ENCODE peak calls at places on chromosomes 12 and 14, in four cellular contexts. R is Peyer's patch, I is left ventricle myocardium inferior, H is ascending aorta. Y is an unnamed sample.

GRCh38 chr12:34398706-34399630 is 376.7 kb downstream of the ALG10 start:
- DNase-seq in R (peak; percentile 26), I (peak; percentile 9), H (peak; percentile 54), Y (no peak)

GRCh38 chr12:130916251-130916911 is 37.3 kb upstream of the ADGRD1 start:
- DNase-seq in R (peak; percentile 62), I (peak; percentile 42), H (peak; percentile 67), Y (no peak)

GRCh38 chr12:6067152-6067916 is 57.1 kb downstream of the VWF start:
- DNase-seq in R (peak; percentile 59), I (no peak), H (no peak), Y (no peak)

GRCh38 chr12:131920902-131921840 is 7.9 kb upstream of the PUS1 start:
- DNase-seq in R (no peak), I (peak; percentile 58), H (no peak), Y (no peak)

GRCh38 chr14:69300601-69301221 is 40.8 kb downstream of the GALNT16 start:
- DNase-seq in R (no peak), I (no peak), H (peak; percentile 61), Y (no peak)

GRCh38 chr12:119180380-119181040 is 1.8 kb downstream of the HSPB8 start:
- DNase-seq in R (peak; percentile 64), I (no peak), H (peak; percentile 77), Y (no peak)

GRCh38 chr12:70609739-70610491 is 27.3 kb downstream of the PTPRB start:
- DNase-seq in R (peak; percentile 74), I (peak; percentile 61), H (peak; percentile 66), Y (no peak)

GRCh38 chr14:24876009-24876690 is 173.8 kb downstream of the STXBP6 start:
- DNase-seq in R (no peak), I (no peak), H (no peak), Y (no peak)

GRCh38 chr12:8817856-8818255 is 4.6 kb upstream of the A2ML1 start:
- DNase-seq in R (no peak), I (no peak), H (no peak), Y (no peak)

GRCh38 chr12:93827179-93827578 is 150.0 kb downstream of the CRADD start:
- DNase-seq in R (no peak), I (no peak), H (no peak), Y (no peak)

GRCh38 chr12:98817779-98818178 is 172.7 kb downstream of the APAF1 start:
- DNase-seq in R (no peak), I (no peak), H (no peak), Y (no peak)

GRCh38 chr12:21992823-21993222 is 51.6 kb upstream of the ABCC9 start:
- DNase-seq in R (peak; percentile 53), I (no peak), H (no peak), Y (no peak)

GRCh38 chr14:68666206-68666730 is 126.6 kb downstream of the ZFP36L1 start:
- DNase-seq in R (no peak), I (no peak), H (peak; percentile 33), Y (no peak)

GRCh38 chr14:52706286-52706685 is 714 bp upstream of the PSMC6 start:
- DNase-seq in R (no peak), I (no peak), H (no peak), Y (no peak)

GRCh38 chr14:99601301-99601945 is 2.6 kb downstream of the CCDC85C start:
- DNase-seq in R (peak; percentile 65), I (no peak), H (no peak), Y (no peak)

GRCh38 chr12:47903927-47904646 is 707 bp downstream of the VDR start:
- DNase-seq in R (peak; percentile 83), I (peak; percentile 32), H (peak; percentile 90), Y (no peak)

GRCh38 chr14:68278568-68279436 is 459.2 kb downstream of the RAD51B start:
- DNase-seq in R (no peak), I (no peak), H (no peak), Y (peak; percentile 43)

GRCh38 chr14:68682166-68683103 is 110.4 kb downstream of the ZFP36L1 start:
- DNase-seq in R (peak; percentile 80), I (no peak), H (peak; percentile 81), Y (peak; percentile 98)

GRCh38 chr12:84874125-84874824 is 38.3 kb downstream of the SLC6A15 start:
- DNase-seq in R (no peak), I (no peak), H (no peak), Y (peak; percentile 45)

GRCh38 chr12:46265734-46266133 is 3.1 kb downstream of the SLC38A1 start:
- DNase-seq in R (no peak), I (no peak), H (no peak), Y (no peak)

GRCh38 chr12:46266382-46266791 is 2.5 kb downstream of the SLC38A1 start:
- DNase-seq in R (peak; percentile 67), I (no peak), H (no peak), Y (peak; percentile 44)

GRCh38 chr12:46264057-46264456 is 4.8 kb downstream of the SLC38A1 start:
- DNase-seq in R (no peak), I (no peak), H (no peak), Y (no peak)

GRCh38 chr12:46263140-46264017 is 5.5 kb downstream of the SLC38A1 start:
- DNase-seq in R (no peak), I (no peak), H (no peak), Y (no peak)

DNA sequence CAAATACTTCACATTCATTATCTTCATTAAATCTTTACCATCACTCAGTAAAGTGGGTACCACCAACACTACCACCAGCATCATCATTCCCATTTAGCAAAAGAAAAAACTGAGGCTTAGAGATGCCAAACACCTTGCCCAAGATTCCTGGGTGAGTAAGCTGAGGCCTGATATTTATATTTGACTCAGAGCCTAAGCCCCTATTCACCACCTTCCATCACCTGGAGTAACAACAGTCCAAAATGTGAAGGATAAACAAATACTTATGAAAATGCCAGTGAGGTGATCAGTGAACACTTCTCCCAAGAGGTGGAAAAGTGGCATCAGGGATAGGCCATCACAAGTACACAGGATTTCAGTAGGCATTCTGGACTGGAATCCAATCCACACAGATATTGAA is 3.7 kb downstream of the SLC38A1 start:
- DNase-seq in R (no peak), I (no peak), H (no peak), Y (no peak)
- H3K4me3 ChIP-seq in R (no peak overlapping the region), I (peak overlapping the region; percentile 77), H (no peak overlapping the region), Y (peak overlapping the region; percentile 91)

DNA sequence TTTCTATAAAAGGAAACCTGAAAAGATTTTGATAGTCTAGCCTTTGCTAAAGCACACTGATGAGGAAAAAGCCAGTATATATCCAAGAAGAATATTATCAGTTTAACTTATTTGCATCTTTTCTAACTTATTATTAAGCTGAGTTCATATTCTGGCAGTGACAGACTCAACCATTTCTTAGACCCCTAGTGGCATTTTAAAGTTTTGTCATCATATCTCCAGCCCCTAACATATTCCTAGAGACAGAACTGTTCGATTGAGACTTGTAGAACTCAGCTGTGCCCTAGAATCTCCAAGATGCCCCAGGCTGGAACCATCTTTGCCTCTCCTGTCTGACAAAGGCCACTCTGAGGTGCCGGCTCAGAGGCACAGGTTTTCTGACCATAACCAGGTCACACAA is 365.6 kb downstream of the NELL2 start:
- DNase-seq in R (no peak), I (no peak), H (no peak), Y (no peak)
- TF ChIP-seq CTCF in R (no peak), I (no peak), H (no peak), Y (no peak)

DNA sequence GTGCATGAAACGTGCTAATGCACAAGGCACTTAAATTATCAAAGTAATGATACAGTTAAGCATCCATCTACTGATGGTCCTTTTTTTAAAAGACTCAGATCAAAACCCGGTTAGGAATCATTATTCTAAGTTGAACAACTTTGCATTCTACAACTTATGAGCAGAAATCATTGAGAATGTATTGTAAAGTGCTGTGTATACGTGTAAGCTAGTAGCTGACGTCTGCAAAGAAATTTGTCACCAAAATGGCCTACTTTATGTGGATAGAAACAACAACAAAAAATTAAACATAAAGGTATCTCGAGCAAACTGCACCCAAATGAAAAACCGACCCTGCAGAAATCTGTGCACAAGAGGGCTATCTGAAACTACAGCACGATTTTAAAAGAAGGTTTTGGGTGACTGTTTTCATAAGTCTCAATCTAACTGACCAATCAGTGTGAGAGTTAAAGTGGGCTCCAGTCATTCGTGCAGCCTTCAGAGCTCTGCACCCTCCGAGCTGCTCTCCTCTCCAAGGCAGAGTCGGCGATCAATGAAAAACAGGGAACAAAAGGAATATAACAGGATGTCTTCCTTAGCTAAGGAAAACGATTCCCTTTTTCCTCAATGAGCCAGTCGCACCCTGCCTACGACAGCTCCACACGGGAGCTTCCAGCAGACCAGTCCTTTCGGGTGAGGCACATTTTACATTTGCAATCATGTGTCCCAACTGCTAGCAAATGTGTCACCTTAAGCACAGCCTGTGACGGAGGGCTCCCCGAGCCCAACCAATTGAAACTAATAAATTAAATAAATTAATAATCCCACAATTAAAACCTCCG is 200.6 kb upstream of the FOXN3 start:
- DNase-seq in R (peak; percentile 69), I (no peak), H (peak; percentile 70), Y (no peak)
- H3K4me3 ChIP-seq in R (peak overlapping the region; percentile 69), I (peak overlapping the region; percentile 83), H (peak overlapping the region; percentile 97), Y (peak overlapping the region; percentile 71)

DNA sequence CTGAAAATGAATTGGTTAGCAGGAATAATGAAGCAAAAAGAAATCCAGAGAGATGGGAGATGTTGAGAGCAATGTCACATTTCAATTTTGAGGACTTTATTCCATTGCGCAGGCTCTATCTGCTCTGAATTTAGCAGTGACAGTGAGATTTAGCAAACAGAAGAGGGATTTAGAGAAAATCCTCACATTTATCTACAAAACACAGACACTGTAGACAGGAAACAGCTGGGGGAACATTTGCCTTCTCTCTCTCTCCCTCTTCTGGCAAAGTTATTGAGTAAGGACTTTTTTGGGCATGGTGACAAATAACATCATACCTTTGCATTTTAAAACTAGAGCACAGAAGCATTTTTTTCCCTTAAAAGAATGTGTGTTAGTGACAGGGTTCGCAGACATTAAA is at the start of gene IGF1:
- DNase-seq in R (no peak), I (no peak), H (no peak), Y (peak; percentile 15)
- TF ChIP-seq CTCF in R (no peak), I (no peak), H (no peak), Y (peak; percentile 4)

DNA sequence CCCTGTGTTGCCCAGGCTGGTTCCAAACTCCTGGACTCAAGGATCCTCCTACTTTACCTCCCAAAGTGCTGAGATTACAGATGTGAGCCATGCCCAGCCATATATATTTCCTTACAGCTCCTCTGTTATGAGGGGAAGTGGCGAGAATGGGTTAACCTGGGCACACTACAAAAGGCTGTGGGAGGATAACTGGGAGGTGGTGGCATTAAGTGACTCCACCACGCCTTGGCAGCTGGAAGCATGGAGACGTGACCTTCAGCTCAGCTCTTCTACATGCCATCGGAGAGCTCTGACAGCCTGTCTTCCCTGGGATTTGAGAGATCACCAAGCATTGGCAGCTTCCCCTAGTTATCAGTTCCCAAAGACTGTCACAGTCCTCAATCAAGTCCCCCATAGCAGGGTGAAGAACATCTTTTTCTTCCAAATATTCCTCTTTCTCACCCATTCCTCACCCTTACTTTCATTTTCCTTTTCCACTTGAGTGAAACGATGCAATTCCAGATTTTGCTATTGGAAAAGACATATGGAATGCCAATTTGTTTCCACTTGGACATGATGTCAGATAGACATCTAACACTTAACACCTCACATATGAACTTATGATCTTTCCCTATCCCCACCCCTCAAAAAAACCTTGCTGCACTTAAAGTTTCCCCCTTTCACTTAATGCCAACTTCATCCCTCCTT is 48.5 kb downstream of the PHLDA1 start:
- DNase-seq in R (no peak), I (peak; percentile 22), H (no peak), Y (no peak)
- H3K4me3 ChIP-seq in R (no peak overlapping the region), I (peak overlapping the region; percentile 36), H (peak overlapping the region; percentile 28), Y (no peak overlapping the region)

GRCh38 chr14:102591944-102592772 is at the start of gene RCOR1:
- DNase-seq in R (peak; percentile 99), I (peak; percentile 99), H (peak; percentile 99), Y (peak; percentile 88)

GRCh38 chr14:102588821-102589220 is 3.6 kb upstream of the RCOR1 start:
- DNase-seq in R (no peak), I (no peak), H (no peak), Y (no peak)

GRCh38 chr14:102591372-102591943 is 991 bp upstream of the RCOR1 start:
- DNase-seq in R (peak; percentile 70), I (peak; percentile 53), H (peak; percentile 72), Y (no peak)

GRCh38 chr14:102589761-102590290 is 2.6 kb upstream of the RCOR1 start:
- DNase-seq in R (no peak), I (no peak), H (no peak), Y (no peak)

GRCh38 chr14:102590667-102591099 is 1.8 kb upstream of the RCOR1 start:
- DNase-seq in R (peak; percentile 80), I (no peak), H (no peak), Y (no peak)
- TF ChIP-seq CTCF in R (peak; percentile 26), I (peak; percentile 54), H (no peak), Y (peak; percentile 53)